ENCODE peak calls at places on chromosomes 1 and 21, in nine cellular contexts. J, Z, P, Y, M, A, K, R and Q are unnamed samples.
A peak's percentile ranks its signal among the peaks of the same experiment; 100 is the strongest.

GRCh38 chr1:109959974-109960744 is 24.4 kb upstream of the AHCYL1 start:
- DNase-seq in A (no peak), M (peak; percentile 26), Y (peak; percentile 97), Z (no peak), P (peak; percentile 80), J (peak; percentile 53), K (peak; percentile 87), R (no peak), Q (peak; percentile 77)

GRCh38 chr1:41766546-41766945 is 152.2 kb downstream of the HIVEP3 start:
- DNase-seq in P (peak; percentile 44), J (no peak), R (no peak), M (no peak), Z (no peak), K (no peak), A (no peak), Y (peak; percentile 22), Q (no peak)

GRCh38 chr1:40736085-40736531 is 44.6 kb downstream of the NFYC start:
- DNase-seq in R (no peak), P (peak; percentile 86), J (no peak), K (peak; percentile 31), M (no peak), Z (no peak), Y (no peak), A (no peak), Q (peak; percentile 45)

GRCh38 chr1:26184086-26184485 is 6.3 kb upstream of the CATSPER4 start:
- DNase-seq in J (no peak), Y (no peak), R (no peak), M (no peak), K (no peak), P (no peak), Z (no peak), A (no peak), Q (no peak)

GRCh38 chr1:5813480-5813879 is 178.7 kb downstream of the NPHP4 start:
- DNase-seq in P (no peak), M (no peak), Z (no peak), K (no peak), R (no peak), Y (no peak), J (no peak), A (no peak), Q (no peak)

GRCh38 chr1:183180213-183180612 is 5.9 kb upstream of the LAMC2 start:
- DNase-seq in J (no peak), P (peak; percentile 91), A (no peak), Z (no peak), K (peak; percentile 86), Y (peak; percentile 76), M (no peak), R (no peak), Q (peak; percentile 40)

GRCh38 chr1:177945943-177946650 is 23.8 kb downstream of the SEC16B start:
- DNase-seq in R (no peak), J (peak; percentile 76), Y (peak; percentile 62), A (peak; percentile 44), Z (no peak), P (peak; percentile 42), M (peak; percentile 82), K (peak; percentile 77), Q (peak; percentile 78)

GRCh38 chr1:24862775-24863483 is 67.1 kb downstream of the RUNX3 start:
- DNase-seq in Y (no peak), M (no peak), R (no peak), Z (no peak), P (no peak), A (no peak), J (no peak), K (no peak), Q (no peak)

GRCh38 chr1:201531551-201532425 is 7.1 kb upstream of the NAV1 start:
- DNase-seq in Z (no peak), P (no peak), A (no peak), M (no peak), R (no peak), Y (peak; percentile 71), J (no peak), K (no peak), Q (no peak)

GRCh38 chr1:24420547-24420946 is 4.9 kb downstream of the NIPAL3 start:
- DNase-seq in P (no peak), K (no peak), J (no peak), Y (no peak), R (no peak), M (no peak), A (no peak), Z (no peak), Q (no peak)

GRCh38 chr1:187568067-187568466 is 739.3 kb downstream of the PLA2G4A start:
- DNase-seq in M (no peak), P (no peak), J (no peak), A (no peak), Z (no peak), Y (no peak), K (no peak), R (no peak), Q (no peak)

GRCh38 chr1:195097316-195097715 is 1510.9 kb downstream of the KCNT2 start:
- DNase-seq in K (no peak), M (no peak), Z (no peak), P (peak; percentile 18), J (no peak), R (no peak), Y (no peak), A (no peak), Q (peak; percentile 57)

GRCh38 chr21:23026878-23027277 is 2028.7 kb downstream of the NCAM2 start:
- DNase-seq in R (no peak), P (no peak), Y (peak; percentile 98), M (no peak), Z (no peak), A (no peak), K (no peak), J (no peak), Q (no peak)

GRCh38 chr1:193799371-193799770 is 613.0 kb upstream of the B3GALT2 start:
- DNase-seq in K (no peak), J (no peak), M (no peak), A (no peak), R (no peak), Y (no peak), Z (no peak), P (no peak), Q (no peak)

GRCh38 chr1:185733818-185734709 is at the start of gene HMCN1:
- DNase-seq in J (peak; percentile 81), Z (no peak), K (peak; percentile 85), R (no peak), Y (peak; percentile 76), P (peak; percentile 72), M (peak; percentile 90), A (peak; percentile 9), Q (peak; percentile 72)

GRCh38 chr1:244264163-244264562 is 187.5 kb downstream of the ADSS2 start:
- DNase-seq in P (no peak), J (no peak), R (no peak), Y (no peak), K (no peak), A (no peak), Z (no peak), M (no peak), Q (no peak)

GRCh38 chr1:17670587-17671313 is 84.4 kb upstream of the ACTL8 start:
- DNase-seq in R (no peak), M (no peak), Y (no peak), A (no peak), K (no peak), Z (no peak), P (no peak), J (no peak), Q (no peak)

GRCh38 chr1:65235867-65236805 is 73.2 kb upstream of the DNAJC6 start:
- DNase-seq in Z (no peak), K (peak; percentile 12), Y (peak; percentile 56), J (peak; percentile 55), R (no peak), A (no peak), M (no peak), P (peak; percentile 19), Q (peak; percentile 74)

GRCh38 chr1:116763116-116763786 is 9.0 kb downstream of the CD2 start:
- DNase-seq in R (peak; percentile 61), J (no peak), M (no peak), Y (no peak), Z (no peak), K (no peak), P (no peak), A (peak; percentile 86), Q (no peak)

GRCh38 chr1:20187813-20188454 is 1.6 kb upstream of the PLA2G2C start:
- DNase-seq in Y (no peak), Z (no peak), M (no peak), K (no peak), R (no peak), A (no peak), J (no peak), P (no peak), Q (no peak)

GRCh38 chr1:186703209-186703766 is 23.1 kb upstream of the PTGS2 start:
- DNase-seq in Z (no peak), R (no peak), Y (no peak), K (no peak), M (no peak), A (no peak), P (no peak), J (no peak), Q (no peak)

GRCh38 chr1:90045853-90046563 is 51.1 kb downstream of the ZNF326 start:
- DNase-seq in R (no peak), A (peak; percentile 21), P (peak; percentile 2), J (peak; percentile 43), M (peak; percentile 50), Y (peak; percentile 47), Z (no peak), K (peak; percentile 23), Q (peak; percentile 48)

GRCh38 chr1:75643460-75643859 is 32.5 kb upstream of the SLC44A5 start:
- DNase-seq in J (no peak), Z (no peak), P (no peak), R (no peak), M (no peak), K (no peak), Y (peak; percentile 92), A (no peak), Q (peak; percentile 3)

GRCh38 chr1:35278886-35279554 is 10.5 kb downstream of the ZMYM4 start:
- DNase-seq in M (no peak), Z (no peak), J (no peak), P (peak; percentile 50), A (no peak), R (no peak), K (peak; percentile 45), Y (no peak), Q (no peak)

GRCh38 chr1:30325085-30325935 is 398.1 kb downstream of the MATN1 start:
- DNase-seq in P (no peak), A (no peak), Z (no peak), K (no peak), M (no peak), Y (no peak), J (no peak), R (no peak), Q (no peak)

GRCh38 chr1:9041116-9041779 is 15.0 kb upstream of the SLC2A7 start:
- DNase-seq in Z (no peak), P (no peak), M (no peak), A (no peak), Y (no peak), J (no peak), R (no peak), K (no peak), Q (no peak)

GRCh38 chr1:6248798-6249731 is 5.1 kb downstream of the HES3 start:
- DNase-seq in Y (peak; percentile 26), Z (no peak), M (no peak), K (peak; percentile 59), A (no peak), J (no peak), R (no peak), P (peak; percentile 40), Q (peak; percentile 22)